ENCODE peak calls at places on chromosomes 13 and 19, in nine cellular contexts. C is type B pancreatic cell; W is fibroblast of the aortic adventitia; S is skeletal muscle cell; T is RPMI8226; X is cerebellar cortex; J is brain microvascular endothelial cell; Q is upper lobe of right lung; R is activated CD4-positive, alpha-beta memory T cell treated with anti-CD3 and anti-CD28 coated beads, Interleukin-2, amount 10 ng/mL, durations not matched to agents 7 days and 5 days. Z is an unnamed sample.

GRCh38 chr13:79710376-79710775 is 229.4 kb downstream of the NDFIP2 start:
- DNase-seq in C (no peak), W (peak), S (no peak), T (no peak), X (no peak), J (no peak), Q (no peak), R (no peak), Z (no peak)

GRCh38 chr13:76890036-76890435 is 3.8 kb upstream of the KCTD12 start:
- DNase-seq in C (no peak), W (no peak), S (no peak), T (no peak), X (no peak), J (peak), Q (no peak), R (no peak), Z (no peak)

GRCh38 chr13:98228661-98229349 is 51.7 kb upstream of the RNF113B start:
- DNase-seq in C (no peak), W (peak), S (no peak), T (no peak), X (no peak), J (no peak), Q (no peak), R (no peak), Z (no peak)

GRCh38 chr19:44303976-44304568 is 753 bp downstream of the ZNF235 start:
- DNase-seq in C (no peak), W (no peak), S (peak), T (no peak), X (peak), J (peak), Q (no peak), R (no peak), Z (no peak)

GRCh38 chr19:1648156-1648925 is 4.1 kb downstream of the TCF3 start:
- DNase-seq in C (no peak), W (no peak), S (no peak), T (no peak), X (no peak), J (no peak), Q (no peak), R (no peak), Z (no peak)

GRCh38 chr13:29948246-29948645 is 97.8 kb upstream of the UBL3 start:
- DNase-seq in C (no peak), W (no peak), S (no peak), T (no peak), X (no peak), J (no peak), Q (no peak), R (no peak), Z (no peak)

GRCh38 chr13:114112826-114113322 is 19.5 kb downstream of the RASA3 start:
- DNase-seq in C (no peak), W (no peak), S (no peak), T (no peak), X (no peak), J (no peak), Q (peak), R (no peak), Z (peak)

GRCh38 chr13:79655509-79655908 is 174.6 kb downstream of the NDFIP2 start:
- DNase-seq in C (no peak), W (no peak), S (no peak), T (no peak), X (no peak), J (no peak), Q (no peak), R (no peak), Z (no peak)

GRCh38 chr19:7665076-7665475 is 3.8 kb upstream of the RETN start:
- DNase-seq in C (no peak), W (peak), S (peak), T (peak), X (no peak), J (no peak), Q (no peak), R (no peak), Z (no peak)

GRCh38 chr19:2039959-2040646 is 10.9 kb downstream of the MKNK2 start:
- DNase-seq in C (peak), W (no peak), S (no peak), T (no peak), X (no peak), J (no peak), Q (peak), R (no peak), Z (no peak)

GRCh38 chr19:3336680-3337523 is 29.5 kb upstream of the NFIC start:
- DNase-seq in C (no peak), W (peak), S (peak), T (no peak), X (peak), J (no peak), Q (peak), R (no peak), Z (no peak)

GRCh38 chr19:15111758-15112157 is 4.6 kb downstream of the SYDE1 start:
- DNase-seq in C (no peak), W (no peak), S (no peak), T (no peak), X (no peak), J (no peak), Q (no peak), R (no peak), Z (no peak)

GRCh38 chr19:43527860-43528622 is 1.0 kb upstream of the ETHE1 start:
- DNase-seq in C (no peak), W (peak), S (no peak), T (no peak), X (no peak), J (no peak), Q (no peak), R (no peak), Z (no peak)

GRCh38 chr13:92097337-92097903 is 699.0 kb downstream of the GPC5 start:
- DNase-seq in C (no peak), W (no peak), S (peak), T (no peak), X (no peak), J (no peak), Q (no peak), R (no peak), Z (no peak)

GRCh38 chr19:4494691-4495064 is 22.6 kb downstream of the HDGFL2 start:
- DNase-seq in C (no peak), W (no peak), S (no peak), T (no peak), X (no peak), J (no peak), Q (no peak), R (no peak), Z (no peak)

GRCh38 chr13:30339721-30340366 is 32.5 kb upstream of the KATNAL1 start:
- DNase-seq in C (no peak), W (peak), S (no peak), T (no peak), X (peak), J (no peak), Q (no peak), R (no peak), Z (no peak)

GRCh38 chr13:52736891-52737290 is 2.7 kb downstream of the CNMD start:
- DNase-seq in C (no peak), W (no peak), S (no peak), T (no peak), X (no peak), J (no peak), Q (no peak), R (no peak), Z (no peak)

GRCh38 chr13:51451467-51452390 is 1.1 kb downstream of the INTS6 start:
- DNase-seq in C (peak), W (peak), S (no peak), T (peak), X (peak), J (peak), Q (peak), R (peak), Z (peak)

GRCh38 chr19:7550987-7551761 is 15.7 kb downstream of the PNPLA6 start:
- DNase-seq in C (peak), W (no peak), S (no peak), T (no peak), X (peak), J (peak), Q (peak), R (no peak), Z (no peak)

GRCh38 chr13:76016799-76017198 is 380.7 kb downstream of the LMO7 start:
- DNase-seq in C (no peak), W (peak), S (no peak), T (peak), X (peak), J (peak), Q (peak), R (peak), Z (no peak)

GRCh38 chr19:56263319-56263718 is 9.2 kb upstream of the EDDM13 start:
- DNase-seq in C (no peak), W (no peak), S (no peak), T (no peak), X (no peak), J (no peak), Q (no peak), R (no peak), Z (no peak)